ENCODE peak calls at places on chromosomes 5 and 9, in four cellular contexts. K is K562, F is HCT116, W is SK-N-SH. Z is an unnamed sample.

GRCh38 chr5:158635565-158635964 is 464.2 kb downstream of the EBF1 start:
- DNase-seq in W (no peak), F (no peak), K (no peak), Z (no peak)

GRCh38 chr5:80206282-80206681 is 49.6 kb downstream of the SERINC5 start:
- DNase-seq in W (no peak), K (no peak), F (no peak), Z (no peak)

GRCh38 chr5:36521219-36521618 is 85.2 kb upstream of the SLC1A3 start:
- DNase-seq in W (no peak), K (no peak), F (no peak), Z (no peak)

GRCh38 chr5:146047396-146047795 is 58.0 kb downstream of the PLAC8L1 start:
- DNase-seq in W (no peak), F (no peak), K (no peak), Z (no peak)

GRCh38 chr5:90144625-90145327 is 264.8 kb downstream of the CETN3 start:
- DNase-seq in K (no peak), W (no peak), F (no peak), Z (no peak)

GRCh38 chr5:138990986-138991645 is 116.0 kb upstream of the LRRTM2 start:
- DNase-seq in K (no peak), W (no peak), F (no peak), Z (no peak)

GRCh38 chr9:99030082-99030481 is 74.8 kb upstream of the TGFBR1 start:
- DNase-seq in K (no peak), F (no peak), W (no peak), Z (no peak)

GRCh38 chr5:43592363-43592762 is 10.6 kb upstream of the NNT start:
- DNase-seq in W (no peak), K (no peak), F (no peak), Z (no peak)

GRCh38 chr5:165360366-165361142 is 1855.1 kb downstream of the MAT2B start:
- DNase-seq in K (no peak), W (no peak), F (no peak), Z (no peak)
- TF ChIP-seq ELF1 in K (no peak), W (no peak), F (no peak), Z (no peak)

DNA sequence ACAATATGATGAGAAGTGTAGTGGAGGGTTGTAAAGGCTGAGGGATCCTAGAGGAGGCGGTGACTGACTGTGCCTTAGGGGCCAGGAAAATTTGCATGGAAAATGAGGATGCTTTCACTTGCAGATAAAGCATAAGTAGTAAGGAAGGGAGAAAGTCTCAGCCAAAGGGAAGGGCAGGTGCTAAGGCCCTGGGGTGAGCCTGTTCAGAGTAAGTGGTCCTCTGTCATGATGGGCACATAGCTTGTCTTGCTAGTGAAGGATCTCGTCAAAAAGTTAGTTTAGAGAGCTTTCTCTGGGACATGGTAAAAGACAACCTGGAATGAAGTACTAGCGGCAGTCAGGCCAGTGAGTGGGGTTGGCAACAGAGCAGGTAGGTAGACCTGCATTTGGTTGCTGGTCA is 75.4 kb upstream of the CPLX2 start:
- DNase-seq in K (no peak), W (no peak), F (no peak), Z (no peak)
- TF ChIP-seq ELF1 in K (no peak), W (no peak), F (no peak), Z (no peak)

GRCh38 chr5:78003914-78004313 is 227.8 kb upstream of the TBCA start:
- DNase-seq in F (no peak), W (no peak), K (no peak), Z (no peak)
- TF ChIP-seq ELF1 in F (no peak), W (no peak), K (no peak), Z (no peak)

DNA sequence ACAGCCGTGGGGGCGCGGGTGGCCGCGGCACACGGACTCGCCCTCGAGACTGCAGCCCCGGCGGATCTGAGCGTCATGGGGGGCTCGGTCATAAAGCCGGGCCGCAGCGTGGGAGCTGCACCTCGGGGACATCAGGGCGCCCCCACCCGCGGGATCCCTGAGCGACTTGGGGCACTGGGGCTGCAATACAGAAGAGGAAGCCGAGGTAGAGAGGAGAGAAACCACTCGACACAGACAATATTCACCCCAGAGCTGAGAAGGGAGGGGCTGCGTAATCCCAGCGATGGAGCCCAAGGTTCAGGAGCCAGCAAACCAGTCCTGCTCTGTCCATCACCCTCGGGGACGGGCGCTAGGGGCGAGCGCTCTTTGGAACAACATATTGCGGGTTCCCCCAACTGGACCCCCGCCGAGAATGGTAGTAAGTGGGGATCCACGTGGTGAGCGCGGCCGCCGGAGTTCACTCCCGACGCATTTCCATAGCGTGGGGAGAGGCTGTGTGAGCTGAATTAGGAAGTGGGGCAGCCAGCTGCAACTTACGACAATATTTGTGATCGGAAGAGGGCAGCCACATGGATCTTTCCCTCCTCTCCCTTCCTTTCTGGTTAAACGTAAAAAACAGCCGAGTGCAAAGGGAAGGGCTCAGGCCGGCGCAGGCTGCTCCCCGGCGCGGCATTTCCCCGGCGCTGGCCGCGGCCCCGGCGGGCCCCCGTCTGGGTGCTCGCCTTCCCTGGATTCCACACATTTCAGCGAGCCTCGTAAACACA is 9.9 kb downstream of the PTCH1 start:
- DNase-seq in F (no peak), W (peak), K (peak), Z (peak)
- TF ChIP-seq ELF1 in F (no peak), W (no peak), K (no peak), Z (no peak)

DNA sequence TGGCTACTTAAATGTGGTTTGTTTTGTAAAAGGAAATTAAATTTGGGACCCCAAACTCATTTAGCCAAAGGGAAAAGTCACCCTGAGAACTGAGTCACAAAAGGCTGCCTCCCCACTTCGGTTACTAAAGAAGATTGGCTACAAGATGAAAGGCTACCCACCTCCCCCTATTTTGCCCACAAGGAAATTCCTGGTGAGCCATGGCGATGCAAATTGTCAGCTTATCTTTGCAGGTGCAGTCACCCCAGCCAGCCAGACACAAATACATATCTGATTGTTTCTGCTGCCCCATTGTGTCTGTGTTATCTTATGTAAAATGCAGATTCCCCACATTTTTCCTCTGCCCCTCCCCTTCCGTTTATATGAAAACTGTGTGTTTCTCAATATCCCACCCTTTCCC is 8.9 kb downstream of the PAEP start:
- DNase-seq in K (no peak), F (no peak), W (no peak), Z (no peak)
- TF ChIP-seq ELF1 in K (no peak), F (no peak), W (no peak), Z (no peak)